ENCODE peak calls at places on chromosome 11, in four cellular contexts. W is ovary, N is uterus, F is sigmoid colon. B is an unnamed sample.

GRCh38 chr11:89443366-89444303 is 47.5 kb downstream of the NOX4 start:
- DNase-seq in W (no peak), N (no peak), F (no peak), B (no peak)

GRCh38 chr11:121508449-121508848 is 55.7 kb upstream of the SORL1-AS1 start:
- DNase-seq in W (no peak), N (no peak), F (no peak), B (no peak)

GRCh38 chr11:72703281-72704008 is 29.2 kb upstream of the PDE2A start:
- DNase-seq in W (peak), N (peak), F (peak), B (no peak)

GRCh38 chr11:70680781-70681281 is 282.5 kb downstream of the CTTN start:
- DNase-seq in W (no peak), N (no peak), F (no peak), B (no peak)

GRCh38 chr11:23574149-23574548 is 713.9 kb upstream of the CCDC179 start:
- DNase-seq in W (no peak), N (no peak), F (no peak), B (no peak)

GRCh38 chr11:20015101-20015500 is 145.2 kb downstream of the DBX1 start:
- DNase-seq in W (no peak), N (no peak), F (no peak), B (no peak)

GRCh38 chr11:125992893-125993292 is 47.0 kb downstream of the VSIG10L2 start:
- DNase-seq in W (no peak), N (no peak), F (no peak), B (no peak)

GRCh38 chr11:119676461-119677020 is 52.5 kb downstream of the NECTIN1 start:
- DNase-seq in W (no peak), N (no peak), F (no peak), B (no peak)

GRCh38 chr11:10683429-10683828 is 10.1 kb downstream of the IRAG1 start:
- DNase-seq in W (no peak), N (no peak), F (no peak), B (no peak)

GRCh38 chr11:87463486-87464102 is 425.9 kb downstream of the TMEM135 start:
- DNase-seq in W (no peak), N (no peak), F (no peak), B (peak)

GRCh38 chr11:75431533-75432525 is 1.2 kb downstream of the KLHL35 start:
- DNase-seq in W (no peak), N (no peak), F (no peak), B (no peak)

GRCh38 chr11:97756571-97757335 is 1264.0 kb upstream of the CNTN5 start:
- DNase-seq in W (no peak), N (no peak), F (no peak), B (no peak)

GRCh38 chr11:83649468-83649915 is 363.3 kb upstream of the CCDC90B start:
- DNase-seq in W (no peak), N (no peak), F (no peak), B (no peak)

GRCh38 chr11:14783788-14784187 is 108.2 kb downstream of the CYP2R1 start:
- DNase-seq in W (no peak), N (no peak), F (no peak), B (no peak)

GRCh38 chr11:131511794-131512193 is 141.4 kb downstream of the NTM start:
- DNase-seq in W (no peak), N (no peak), F (no peak), B (peak)

GRCh38 chr11:1389932-1390587 is at the start of gene BRSK2:
- DNase-seq in W (no peak), N (no peak), F (no peak), B (no peak)

GRCh38 chr11:2091112-2091746 is 48.0 kb downstream of the IGF2 start:
- DNase-seq in W (no peak), N (no peak), F (peak), B (no peak)

GRCh38 chr11:89491141-89491690 is at the start of gene NOX4:
- DNase-seq in W (peak), N (peak), F (peak), B (no peak)

GRCh38 chr11:96122601-96123044 is 198.7 kb upstream of the MTMR2 start:
- DNase-seq in W (no peak), N (no peak), F (no peak), B (no peak)

GRCh38 chr11:80388133-80388532 is 947.3 kb upstream of the TENM4 start:
- DNase-seq in W (no peak), N (no peak), F (no peak), B (no peak)

GRCh38 chr11:70415642-70416395 is 17.5 kb downstream of the CTTN start:
- DNase-seq in W (no peak), N (no peak), F (no peak), B (peak)

GRCh38 chr11:43687120-43687791 is 6.7 kb downstream of the HSD17B12 start:
- DNase-seq in W (no peak), N (peak), F (no peak), B (no peak)

GRCh38 chr11:131909426-131910200 is 539.2 kb downstream of the NTM start:
- DNase-seq in W (no peak), N (no peak), F (no peak), B (no peak)

GRCh38 chr11:14435717-14436116 is 63.9 kb downstream of the COPB1 start:
- DNase-seq in W (no peak), N (no peak), F (no peak), B (no peak)

GRCh38 chr11:69296890-69297224 is 2.9 kb downstream of the MYEOV start:
- DNase-seq in W (no peak), N (no peak), F (no peak), B (no peak)

GRCh38 chr11:69294621-69295078 is 695 bp downstream of the MYEOV start:
- DNase-seq in W (no peak), N (no peak), F (no peak), B (no peak)

GRCh38 chr11:69295995-69296889 is 2.3 kb downstream of the MYEOV start:
- DNase-seq in W (no peak), N (no peak), F (peak), B (peak)

GRCh38 chr11:69293819-69294505 is at the start of gene MYEOV:
- DNase-seq in W (no peak), N (no peak), F (no peak), B (peak)

GRCh38 chr11:69295079-69295994 is 1.4 kb downstream of the MYEOV start:
- DNase-seq in W (no peak), N (no peak), F (no peak), B (peak)
- TF ChIP-seq POLR2A in W (no peak), N (no peak), F (no peak), B (no peak)

GRCh38 chr11:134223066-134223465 is 701 bp downstream of the NCAPD3 start:
- DNase-seq in W (no peak), N (no peak), F (no peak), B (peak)

GRCh38 chr11:134223836-134224709 is at the start of the genes NCAPD3 and VPS26B:
- DNase-seq in W (peak), N (peak), F (peak), B (peak)

GRCh38 chr11:134228625-134229024 is 4.2 kb downstream of the VPS26B start:
- DNase-seq in W (no peak), N (no peak), F (no peak), B (no peak)

GRCh38 chr11:134226806-134227325 is 2.4 kb downstream of the VPS26B start:
- DNase-seq in W (no peak), N (no peak), F (no peak), B (no peak)

GRCh38 chr11:134224710-134225662 is 515 bp downstream of the VPS26B start:
- DNase-seq in W (peak), N (peak), F (peak), B (peak)
- TF ChIP-seq POLR2A in W (no peak), N (no peak), F (no peak), B (peak)

DNA sequence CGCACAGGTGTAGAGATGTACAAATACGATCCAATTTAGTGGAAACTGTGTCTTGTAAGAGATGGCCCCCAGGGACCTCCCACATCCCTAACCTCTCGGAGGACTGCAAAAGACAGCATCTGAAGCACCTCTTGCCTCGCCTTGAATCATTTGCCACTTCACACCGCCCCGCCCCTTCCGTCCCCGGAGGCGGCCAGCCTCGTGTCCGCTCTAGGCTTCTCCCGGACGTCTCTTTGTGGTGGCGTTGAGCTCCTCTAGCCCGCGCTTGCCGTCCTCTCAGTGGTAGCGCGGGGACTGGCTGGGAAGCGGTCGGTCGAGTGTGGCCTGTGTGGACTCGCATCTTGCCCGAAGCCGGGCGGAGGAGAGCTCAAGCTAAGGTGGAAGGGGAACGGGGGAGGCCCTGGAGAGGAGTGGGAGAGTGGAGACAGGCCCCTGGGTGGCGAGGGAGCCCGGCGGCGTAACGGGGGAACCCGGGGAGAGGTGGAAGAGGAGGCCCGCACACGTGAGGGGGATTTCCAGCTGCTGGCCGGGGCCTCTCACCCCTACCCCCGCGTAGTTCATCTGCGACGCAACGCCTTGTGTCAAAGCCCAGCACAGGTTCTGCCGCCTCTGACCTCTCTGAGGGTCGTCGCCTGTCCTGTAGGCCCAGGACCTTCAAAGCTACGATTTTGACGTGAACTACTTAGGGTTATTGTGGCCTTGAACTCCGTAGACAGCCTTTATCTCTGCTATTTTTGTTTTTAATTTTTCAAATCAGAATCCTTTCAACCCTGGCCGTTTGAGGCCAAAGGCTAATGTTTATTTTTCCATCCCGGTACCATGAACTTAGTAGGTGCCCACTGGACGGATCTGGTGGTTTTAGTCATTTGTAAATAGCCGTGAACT is at the start of gene ARL14EP:
- DNase-seq in W (peak), N (peak), F (peak), B (peak)
- TF ChIP-seq POLR2A in W (peak), N (peak), F (peak), B (peak)

GRCh38 chr11:34654491-34655334 is 33.8 kb downstream of the EHF start:
- DNase-seq in W (no peak), N (no peak), F (no peak), B (no peak)

GRCh38 chr11:34656062-34656720 is 35.3 kb downstream of the EHF start:
- DNase-seq in W (no peak), N (no peak), F (no peak), B (no peak)

GRCh38 chr11:34659096-34659733 is 38.3 kb downstream of the EHF start:
- DNase-seq in W (no peak), N (no peak), F (no peak), B (no peak)

GRCh38 chr11:34655335-34656008 is 34.6 kb downstream of the EHF start:
- DNase-seq in W (no peak), N (no peak), F (no peak), B (no peak)

DNA sequence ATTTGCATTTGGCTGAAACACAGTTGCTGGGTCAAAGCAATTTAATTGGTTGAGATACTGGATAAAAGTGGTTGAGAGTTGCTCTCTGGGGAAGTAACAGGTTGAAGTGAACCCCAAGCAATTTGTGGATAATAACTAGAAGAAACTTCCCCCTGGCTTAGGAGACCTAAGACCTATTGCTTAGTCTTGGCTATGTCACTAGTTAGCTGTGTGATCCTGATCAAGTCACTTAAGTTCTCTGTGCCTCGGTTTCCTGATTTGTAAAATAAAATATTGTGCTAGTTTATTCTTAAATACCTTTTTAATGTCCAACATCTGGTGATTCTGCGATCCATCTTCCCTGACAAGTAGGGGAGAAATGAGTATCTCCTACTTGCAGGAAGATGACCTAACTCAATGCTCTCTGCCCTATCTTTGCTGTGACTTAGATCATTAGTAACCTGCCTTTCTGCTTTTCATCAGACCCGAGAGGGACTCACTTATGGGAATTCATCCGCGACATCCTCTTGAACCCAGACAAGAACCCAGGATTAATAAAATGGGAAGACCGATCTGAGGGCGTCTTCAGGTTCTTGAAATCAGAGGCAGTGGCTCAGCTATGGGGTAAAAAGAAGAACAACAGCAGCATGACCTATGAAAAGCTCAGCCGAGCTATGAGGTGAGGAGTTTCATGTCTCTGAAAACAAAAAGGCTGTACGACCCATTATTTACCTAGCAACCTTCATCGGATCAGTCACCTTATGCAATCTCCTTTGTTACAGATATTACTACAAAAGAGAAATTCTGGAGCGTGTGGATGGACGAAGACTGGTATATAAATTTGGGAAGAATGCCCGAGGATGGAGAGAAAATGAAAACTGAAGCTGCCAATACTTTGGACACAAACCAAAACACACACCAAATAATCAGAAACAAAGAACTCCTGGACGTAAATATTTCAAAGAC is 37.5 kb downstream of the EHF start:
- DNase-seq in W (no peak), N (no peak), F (no peak), B (no peak)
- TF ChIP-seq POLR2A in W (no peak), N (no peak), F (no peak), B (no peak)

GRCh38 chr11:35257287-35257686 is 118.3 kb downstream of the CD44 start:
- DNase-seq in W (no peak), N (no peak), F (no peak), B (no peak)
- TF ChIP-seq POLR2A in W (no peak), N (no peak), F (no peak), B (no peak)

B was measured in erythroblast.